ENCODE peak calls at places on chromosomes 7 and 10, in nine cellular contexts. D is ovary; F is suprapubic skin; O is colonic mucosa; Y is uterus; M is AG04450; S is CD4-positive, alpha-beta T cell; Z is HCT116; P is mammary epithelial cell. X is an unnamed sample.

GRCh38 chr10:95423327-95424005 is 132.7 kb upstream of the PDLIM1 start:
- DNase-seq in D (no peak), F (peak; percentile 20), O (no peak), Y (no peak), M (no peak), S (no peak), Z (no peak), P (no peak), X (no peak)

GRCh38 chr7:100865971-100866720 is 1.0 kb upstream of the TRIP6 start:
- DNase-seq in D (peak; percentile 63), F (peak; percentile 92), O (peak; percentile 91), Y (peak; percentile 79), M (no peak), S (peak; percentile 59), Z (peak; percentile 55), P (peak; percentile 69), X (no peak)

GRCh38 chr7:19982841-19983835 is 209.7 kb upstream of the TMEM196 start:
- DNase-seq in D (peak; percentile 18), F (no peak), O (peak; percentile 51), Y (peak; percentile 39), M (peak; percentile 48), S (no peak), Z (peak; percentile 35), P (peak; percentile 45), X (no peak)

GRCh38 chr10:102714621-102715455 is at the start of gene SFXN2:
- DNase-seq in D (no peak), F (peak; percentile 80), O (peak; percentile 53), Y (no peak), M (no peak), S (peak; percentile 61), Z (no peak), P (no peak), X (no peak)

GRCh38 chr10:5592070-5592469 is 67.3 kb downstream of the CALML3 start:
- DNase-seq in D (no peak), F (no peak), O (no peak), Y (no peak), M (no peak), S (no peak), Z (no peak), P (no peak), X (no peak)

GRCh38 chr7:132791036-132791435 is 214.8 kb upstream of the PLXNA4 start:
- DNase-seq in D (no peak), F (no peak), O (no peak), Y (no peak), M (no peak), S (no peak), Z (no peak), P (no peak), X (no peak)

GRCh38 chr10:44309939-44310761 is 74.7 kb downstream of the CXCL12 start:
- DNase-seq in D (no peak), F (no peak), O (no peak), Y (no peak), M (no peak), S (no peak), Z (no peak), P (no peak), X (no peak)

GRCh38 chr10:43135656-43136055 is 2.6 kb upstream of the CSGALNACT2 start:
- DNase-seq in D (no peak), F (no peak), O (no peak), Y (no peak), M (no peak), S (no peak), Z (no peak), P (no peak), X (no peak)

GRCh38 chr7:151083071-151083823 is at the start of gene TMUB1:
- DNase-seq in D (peak; percentile 79), F (peak; percentile 90), O (peak; percentile 86), Y (peak; percentile 78), M (no peak), S (peak; percentile 84), Z (no peak), P (peak; percentile 35), X (no peak)

DNA sequence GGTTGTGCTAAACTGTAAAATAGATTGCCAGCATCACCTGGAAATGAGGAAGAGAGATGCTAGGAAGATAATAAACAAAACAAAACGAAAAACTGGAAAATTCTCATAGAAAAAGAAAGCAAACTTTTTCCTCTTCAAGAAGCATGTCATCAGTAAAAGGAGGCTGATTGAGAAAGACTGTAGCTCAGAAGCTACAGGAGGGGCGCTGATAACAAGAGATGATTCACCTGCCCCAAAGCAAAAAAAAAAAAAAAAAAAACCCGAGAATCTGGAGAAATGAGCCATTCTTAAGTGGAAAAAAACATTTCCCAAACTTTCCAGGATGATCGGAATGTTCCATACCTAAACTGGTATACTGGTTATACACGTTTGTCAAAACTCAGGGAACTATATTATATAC is 130.5 kb upstream of the C1QL3 start:
- DNase-seq in D (no peak), F (no peak), O (no peak), Y (no peak), M (no peak), S (no peak), Z (no peak), P (peak; percentile 40), X (no peak)
- H3K27ac ChIP-seq in D (no peak overlapping the region), F (no peak overlapping the region), O (no peak overlapping the region), Y (no peak overlapping the region), M (no peak overlapping the region), S (no peak overlapping the region), Z (no peak overlapping the region), P (no peak overlapping the region), X (no peak overlapping the region)

DNA sequence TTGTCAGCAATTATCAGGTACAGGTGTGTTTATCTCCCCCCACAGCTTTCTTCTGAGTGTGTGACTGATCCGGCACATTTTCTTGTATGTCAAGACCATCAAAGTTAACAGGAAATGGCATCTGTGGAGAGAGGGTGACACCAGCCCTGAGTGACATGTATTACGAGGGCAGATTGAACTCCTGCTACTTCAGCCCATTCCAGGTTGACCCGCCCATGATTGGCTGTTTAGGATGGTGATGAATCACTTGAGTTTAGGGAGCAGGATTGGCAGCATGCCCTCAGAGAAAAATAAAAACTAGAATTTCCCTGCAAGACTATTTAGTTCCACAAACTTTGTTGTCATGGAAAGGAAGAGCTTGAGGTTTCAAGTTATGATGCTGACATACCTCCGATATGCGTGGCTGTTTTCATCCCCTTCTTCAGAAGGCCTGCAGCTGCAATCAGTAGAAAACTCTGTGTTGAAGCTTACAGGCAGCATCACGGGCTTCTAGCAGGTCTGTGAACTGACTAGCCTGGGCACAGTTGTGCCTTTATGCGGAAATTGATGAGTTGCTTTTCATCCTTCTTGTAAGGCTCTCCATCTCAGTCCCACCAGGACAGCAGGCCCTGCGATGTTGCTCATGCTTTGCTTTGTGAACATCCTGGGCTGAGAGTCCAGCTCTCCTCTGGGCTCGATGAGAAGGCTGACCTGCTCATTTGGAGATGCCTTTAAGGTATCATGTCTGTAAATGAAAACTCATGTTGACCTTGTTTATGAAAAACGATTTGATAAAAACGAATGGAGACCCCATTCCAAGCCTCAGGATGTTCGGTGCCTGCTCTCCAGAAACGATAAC is 8.0 kb upstream of the CELF2 start:
- DNase-seq in D (no peak), F (no peak), O (no peak), Y (no peak), M (no peak), S (no peak), Z (no peak), P (no peak), X (no peak)
- H3K27ac ChIP-seq in D (no peak overlapping the region), F (no peak overlapping the region), O (no peak overlapping the region), Y (peak overlapping the region; percentile 49), M (no peak overlapping the region), S (no peak overlapping the region), Z (no peak overlapping the region), P (no peak overlapping the region), X (no peak overlapping the region)

GRCh38 chr7:131511774-131512535 is 44.5 kb downstream of the PODXL start:
- DNase-seq in D (peak; percentile 42), F (no peak), O (no peak), Y (no peak), M (no peak), S (no peak), Z (no peak), P (no peak), X (no peak)
- H3K27ac ChIP-seq in D (no peak overlapping the region), F (no peak overlapping the region), O (no peak overlapping the region), Y (peak overlapping the region; percentile 65), M (no peak overlapping the region), S (no peak overlapping the region), Z (no peak overlapping the region), P (no peak overlapping the region), X (no peak overlapping the region)

GRCh38 chr10:46558411-46559185 is 2.1 kb upstream of the GPRIN2 start:
- DNase-seq in D (no peak), F (peak; percentile 67), O (peak; percentile 66), Y (no peak), M (no peak), S (no peak), Z (no peak), P (no peak), X (no peak)
- H3K27ac ChIP-seq in D (no peak overlapping the region), F (no peak overlapping the region), O (no peak overlapping the region), Y (no peak overlapping the region), M (no peak overlapping the region), S (no peak overlapping the region), Z (no peak overlapping the region), P (no peak overlapping the region), X (no peak overlapping the region)

GRCh38 chr10:22766693-22767092 is 52.3 kb upstream of the PIP4K2A start:
- DNase-seq in D (no peak), F (no peak), O (no peak), Y (no peak), M (no peak), S (no peak), Z (no peak), P (no peak), X (no peak)

GRCh38 chr10:22764639-22765038 is 50.3 kb upstream of the PIP4K2A start:
- DNase-seq in D (no peak), F (no peak), O (peak; percentile 19), Y (no peak), M (no peak), S (no peak), Z (no peak), P (no peak), X (no peak)

GRCh38 chr10:22767859-22768258 is 53.5 kb upstream of the PIP4K2A start:
- DNase-seq in D (no peak), F (no peak), O (no peak), Y (no peak), M (no peak), S (no peak), Z (no peak), P (no peak), X (no peak)

GRCh38 chr10:22761569-22762220 is 47.3 kb upstream of the PIP4K2A start:
- DNase-seq in D (no peak), F (no peak), O (no peak), Y (no peak), M (no peak), S (no peak), Z (no peak), P (no peak), X (no peak)

GRCh38 chr10:22765660-22766547 is 51.5 kb upstream of the PIP4K2A start:
- DNase-seq in D (no peak), F (no peak), O (no peak), Y (no peak), M (no peak), S (no peak), Z (no peak), P (no peak), X (no peak)
- H3K27ac ChIP-seq in D (no peak overlapping the region), F (no peak overlapping the region), O (no peak overlapping the region), Y (no peak overlapping the region), M (no peak overlapping the region), S (no peak overlapping the region), Z (no peak overlapping the region), P (no peak overlapping the region), X (no peak overlapping the region)

GRCh38 chr7:56483153-56483552 is 366.9 kb upstream of the NUPR2 start:
- DNase-seq in D (no peak), F (no peak), O (no peak), Y (no peak), M (no peak), S (no peak), Z (no peak), P (no peak), X (no peak)
- H3K27ac ChIP-seq in D (no peak overlapping the region), F (no peak overlapping the region), O (no peak overlapping the region), Y (no peak overlapping the region), M (no peak overlapping the region), S (no peak overlapping the region), Z (no peak overlapping the region), P (no peak overlapping the region), X (no peak overlapping the region)